ENCODE peak calls at places on chromosomes 12 and 14, in five cellular contexts. Z is HCT116, G is MM.1S, X is neural progenitor cell, D is GM23248. E is an unnamed sample.

GRCh38 chr12:128549621-128550020 is 274.1 kb downstream of the SLC15A4 start:
- DNase-seq in Z (no peak), G (no peak), X (peak), D (no peak), E (no peak)

GRCh38 chr12:12474931-12475485 is 87.7 kb downstream of the DUSP16 start:
- DNase-seq in Z (no peak), G (no peak), X (no peak), D (peak), E (no peak)

GRCh38 chr12:126534495-126534894 is 1469.3 kb downstream of the AACS start:
- DNase-seq in Z (no peak), G (no peak), X (no peak), D (no peak), E (no peak)

GRCh38 chr12:126608607-126609175 is 1543.5 kb downstream of the AACS start:
- DNase-seq in Z (no peak), G (no peak), X (no peak), D (no peak), E (no peak)

GRCh38 chr12:108080363-108080762 is 48.7 kb upstream of the WSCD2 start:
- DNase-seq in Z (no peak), G (no peak), X (peak), D (no peak), E (no peak)

GRCh38 chr12:106084048-106084671 is 54.6 kb downstream of the NUAK1 start:
- DNase-seq in Z (peak), G (no peak), X (peak), D (peak), E (peak)

GRCh38 chr12:112537710-112538396 is 119.1 kb downstream of the PTPN11 start:
- DNase-seq in Z (peak), G (no peak), X (peak), D (no peak), E (peak)

GRCh38 chr14:70888151-70888499 is 19.1 kb upstream of the PCNX1 start:
- DNase-seq in Z (no peak), G (no peak), X (no peak), D (no peak), E (no peak)

GRCh38 chr14:100213956-100214767 is 24.8 kb upstream of the YY1 start:
- DNase-seq in Z (peak), G (peak), X (peak), D (peak), E (peak)

GRCh38 chr14:65069874-65070709 is 32.2 kb downstream of the MAX start:
- DNase-seq in Z (no peak), G (peak), X (no peak), D (no peak), E (peak)

GRCh38 chr12:109981311-109981710 is 14.9 kb downstream of the GIT2 start:
- DNase-seq in Z (no peak), G (no peak), X (no peak), D (no peak), E (no peak)

GRCh38 chr12:132450391-132451171 is 39.4 kb upstream of the FBRSL1 start:
- DNase-seq in Z (no peak), G (no peak), X (no peak), D (no peak), E (no peak)

GRCh38 chr14:74015965-74016364 is 3.1 kb downstream of the ENTPD5 start:
- DNase-seq in Z (no peak), G (no peak), X (no peak), D (no peak), E (no peak)

GRCh38 chr12:26122681-26123481 is 2.0 kb downstream of the BHLHE41 start:
- DNase-seq in Z (no peak), G (peak), X (peak), D (peak), E (peak)

GRCh38 chr12:57751788-57752667 is at the start of gene CDK4:
- DNase-seq in Z (peak), G (peak), X (peak), D (peak), E (peak)

GRCh38 chr12:107564946-107565345 is 120.7 kb upstream of the PWP1 start:
- DNase-seq in Z (peak), G (peak), X (peak), D (peak), E (peak)

GRCh38 chr12:42447371-42447786 is 121.4 kb downstream of the PPHLN1 start:
- DNase-seq in Z (no peak), G (no peak), X (peak), D (no peak), E (no peak)

GRCh38 chr12:115294443-115295133 is 610.6 kb upstream of the TBX3 start:
- DNase-seq in Z (no peak), G (no peak), X (no peak), D (no peak), E (peak)

GRCh38 chr12:115295886-115296285 is 611.9 kb upstream of the TBX3 start:
- DNase-seq in Z (no peak), G (no peak), X (no peak), D (no peak), E (no peak)

GRCh38 chr12:115297445-115297844 is 613.5 kb upstream of the TBX3 start:
- DNase-seq in Z (no peak), G (no peak), X (peak), D (no peak), E (peak)

GRCh38 chr12:115296613-115297012 is 612.6 kb upstream of the TBX3 start:
- DNase-seq in Z (no peak), G (no peak), X (no peak), D (no peak), E (peak)
- TF ChIP-seq EZH2phosphoT487 in Z (no peak), G (no peak), X (no peak), D (no peak), E (no peak)

DNA sequence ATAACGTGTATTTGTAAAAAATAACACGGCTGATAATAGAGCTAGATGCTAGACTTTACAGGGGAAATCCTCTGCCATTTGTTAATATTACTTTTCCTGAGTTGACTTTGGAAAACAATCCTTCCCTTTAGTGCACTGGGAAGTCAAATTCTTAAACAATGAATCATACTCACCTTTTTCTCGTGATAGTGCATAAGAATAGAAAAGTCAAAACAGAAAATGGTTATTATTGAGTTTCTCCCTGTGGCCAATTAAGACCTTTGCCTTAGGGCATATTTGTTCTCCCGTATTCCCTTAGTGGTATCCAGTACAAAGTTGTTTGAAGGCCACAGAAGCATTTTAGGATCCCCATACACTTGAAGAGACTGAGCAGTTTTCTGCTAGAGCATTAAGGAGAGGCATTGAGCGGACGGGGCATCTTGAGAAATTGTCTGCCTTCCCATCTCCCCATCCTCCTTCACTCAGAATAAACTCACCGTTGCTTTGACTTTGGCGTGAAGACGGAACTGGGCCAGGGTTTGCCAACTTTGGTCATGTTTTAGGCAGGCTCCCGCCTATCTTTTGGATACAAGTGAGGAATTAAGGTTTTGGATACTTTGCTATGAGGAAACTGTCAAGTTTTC is 171.3 kb downstream of the TMTC2 start:
- DNase-seq in Z (no peak), G (no peak), X (peak), D (no peak), E (peak)
- H3K4me3 ChIP-seq in Z (no peak), G (no peak), X (peak), D (no peak), E (no peak)

GRCh38 chr12:100987552-100988277 is 193.1 kb downstream of the ANO4 start:
- DNase-seq in Z (peak), G (peak), X (peak), D (peak), E (peak)
- H3K9ac ChIP-seq in Z (no peak), G (peak), X (no peak), D (peak), E (no peak)

DNA sequence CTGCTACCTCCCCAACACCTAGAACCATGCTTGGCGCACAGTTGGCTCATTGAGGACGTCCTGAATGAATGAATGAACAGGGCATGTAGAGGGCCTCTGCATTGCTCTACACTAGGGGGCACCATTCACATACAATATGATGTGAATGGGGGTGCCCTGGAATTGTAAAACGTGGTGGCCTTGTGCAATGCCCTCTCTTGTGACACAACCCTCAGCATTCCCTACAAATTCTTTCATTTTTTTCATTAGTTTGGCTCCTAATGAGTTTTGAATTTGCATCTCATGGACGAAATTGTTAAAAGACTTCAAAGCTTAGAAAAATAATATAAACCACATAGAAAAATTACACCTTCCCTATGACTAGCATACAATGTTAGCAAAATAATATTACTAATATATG is 2.3 kb upstream of the DIO2 start:
- DNase-seq in Z (peak), G (peak), X (peak), D (peak), E (peak)
- TF ChIP-seq EZH2phosphoT487 in Z (no peak), G (no peak), X (no peak), D (no peak), E (no peak)

GRCh38 chr14:57168138-57168695 is 100.5 kb downstream of the EXOC5 start:
- DNase-seq in Z (no peak), G (no peak), X (no peak), D (no peak), E (no peak)

GRCh38 chr14:57171903-57172302 is 96.8 kb downstream of the EXOC5 start:
- DNase-seq in Z (no peak), G (no peak), X (no peak), D (no peak), E (no peak)

GRCh38 chr14:57169901-57170300 is 98.8 kb downstream of the EXOC5 start:
- DNase-seq in Z (no peak), G (no peak), X (peak), D (no peak), E (no peak)
- H3K4me3 ChIP-seq in Z (no peak), G (no peak), X (no peak), D (no peak), E (no peak)

DNA sequence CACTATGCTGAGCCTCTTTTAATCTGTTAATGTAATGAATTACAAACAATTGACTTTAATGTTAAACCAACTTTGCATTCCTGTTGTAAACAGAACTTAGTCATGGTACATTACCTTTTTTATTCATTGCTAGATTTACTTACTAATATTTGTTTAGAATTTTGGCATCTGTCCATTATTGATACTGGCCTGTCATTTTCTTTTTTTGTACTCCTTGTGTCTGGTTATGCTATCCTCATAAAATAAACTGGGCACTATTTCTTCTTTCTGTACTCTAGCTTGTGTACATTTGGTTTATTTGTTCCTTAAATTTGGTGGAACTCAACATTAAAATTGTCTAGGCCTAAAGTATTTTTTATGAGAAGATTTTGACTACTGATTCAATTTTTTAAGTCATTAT is 32.1 kb downstream of the SPATA7 start:
- DNase-seq in Z (no peak), G (no peak), X (no peak), D (no peak), E (peak)
- H3K9ac ChIP-seq in Z (no peak), G (no peak), X (no peak), D (no peak), E (no peak)

DNA sequence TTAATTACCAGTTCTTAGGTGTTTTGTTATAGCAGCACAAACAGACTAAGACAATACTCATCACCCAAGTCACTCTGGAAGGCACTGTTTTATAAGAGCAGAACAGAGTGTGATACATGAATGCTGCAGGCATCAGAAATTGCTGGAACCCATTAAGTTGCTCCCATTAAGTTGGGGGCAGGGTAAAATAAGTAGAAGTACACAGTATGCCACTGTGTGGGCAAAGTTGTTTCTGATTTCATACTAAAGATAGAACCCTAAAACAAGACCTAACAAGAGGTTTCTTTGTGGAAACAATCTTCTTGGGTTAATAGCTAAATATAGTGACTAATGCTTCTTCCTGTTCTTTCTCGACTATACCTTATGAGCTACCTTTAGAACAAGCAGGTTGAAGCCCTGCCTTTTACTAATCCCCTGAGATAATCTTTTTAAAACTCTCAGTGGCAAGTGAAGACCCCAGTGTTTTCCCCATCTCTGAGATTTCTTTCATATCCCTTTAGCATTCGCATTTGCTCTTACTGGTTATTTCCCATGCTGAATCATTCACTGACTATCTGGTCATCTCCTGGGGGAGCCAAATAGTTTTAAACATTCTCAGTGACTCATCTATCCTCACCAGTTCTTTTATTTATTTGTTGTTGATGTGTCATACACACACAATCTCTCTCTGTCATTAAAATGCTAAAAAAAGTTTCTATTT is 52.3 kb downstream of the SOCS2 start:
- DNase-seq in Z (peak), G (peak), X (no peak), D (peak), E (peak)
- TF ChIP-seq EZH2phosphoT487 in Z (no peak), G (no peak), X (no peak), D (peak), E (no peak)

E was measured in PC-3.